ENCODE peak calls at places on chromosomes 12 and 14, in ten cellular contexts. G is uterus; Q is Peyer's patch; K is GM23248; U is BE2C; W is IMR-90; Z is right cardiac atrium; B is CD8-positive, alpha-beta T cell; F is transverse colon; M is GM23338. S is an unnamed sample.
A peak's percentile ranks its signal among the peaks of the same experiment; 100 is the strongest.

GRCh38 chr14:67335781-67336180 is 23.8 kb downstream of the ATP6V1D start:
- DNase-seq in G (no peak), Q (no peak), K (peak; percentile 49), U (peak; percentile 47), W (peak; percentile 27), Z (no peak), B (no peak), F (no peak), M (peak; percentile 80), S (no peak)

GRCh38 chr12:105935981-105936380 is 202.8 kb downstream of the NUAK1 start:
- DNase-seq in G (no peak), Q (no peak), K (peak; percentile 74), U (no peak), W (peak; percentile 57), Z (no peak), B (no peak), F (no peak), M (no peak), S (no peak)

GRCh38 chr12:107436376-107436775 is 249.2 kb upstream of the PWP1 start:
- DNase-seq in G (no peak), Q (no peak), K (peak; percentile 72), U (no peak), W (peak; percentile 83), Z (no peak), B (no peak), F (no peak), M (peak; percentile 81), S (no peak)

GRCh38 chr12:111285191-111285590 is 83.7 kb downstream of the PHETA1 start:
- DNase-seq in G (no peak), Q (no peak), K (no peak), U (no peak), W (no peak), Z (no peak), B (no peak), F (no peak), M (peak; percentile 73), S (no peak)

GRCh38 chr14:91229743-91230200 is 14.7 kb downstream of the GPR68 start:
- DNase-seq in G (no peak), Q (peak; percentile 77), K (peak; percentile 66), U (no peak), W (peak; percentile 61), Z (no peak), B (peak; percentile 30), F (peak; percentile 48), M (no peak), S (no peak)

GRCh38 chr12:27340971-27341370 is 8.3 kb downstream of the BMAL2 start:
- DNase-seq in G (no peak), Q (no peak), K (peak; percentile 25), U (no peak), W (no peak), Z (no peak), B (no peak), F (no peak), M (no peak), S (no peak)

GRCh38 chr14:38485011-38485410 is 229.1 kb upstream of the CLEC14A start:
- DNase-seq in G (no peak), Q (no peak), K (no peak), U (no peak), W (no peak), Z (no peak), B (no peak), F (no peak), M (no peak), S (no peak)

GRCh38 chr12:110575326-110575725 is 7.8 kb downstream of the PPTC7 start:
- DNase-seq in G (no peak), Q (no peak), K (no peak), U (no peak), W (no peak), Z (no peak), B (no peak), F (no peak), M (no peak), S (no peak)

GRCh38 chr12:101671157-101671791 is 26.2 kb upstream of the CHPT1 start:
- DNase-seq in G (no peak), Q (peak; percentile 61), K (no peak), U (no peak), W (no peak), Z (no peak), B (peak; percentile 4), F (peak; percentile 44), M (no peak), S (no peak)

GRCh38 chr12:110561471-110562201 is 21.5 kb downstream of the PPTC7 start:
- DNase-seq in G (no peak), Q (no peak), K (peak; percentile 85), U (no peak), W (no peak), Z (no peak), B (no peak), F (no peak), M (no peak), S (no peak)

GRCh38 chr12:117685115-117685926 is 283.5 kb downstream of the KSR2 start:
- DNase-seq in G (no peak), Q (no peak), K (peak; percentile 89), U (peak; percentile 83), W (no peak), Z (peak; percentile 55), B (no peak), F (peak; percentile 66), M (peak; percentile 94), S (no peak)

GRCh38 chr12:13205809-13206559 is 9.5 kb downstream of the EMP1 start:
- DNase-seq in G (no peak), Q (no peak), K (peak; percentile 98), U (no peak), W (peak; percentile 99), Z (no peak), B (no peak), F (no peak), M (no peak), S (no peak)

GRCh38 chr12:13200841-13201240 is 4.3 kb downstream of the EMP1 start:
- DNase-seq in G (no peak), Q (no peak), K (peak; percentile 41), U (no peak), W (no peak), Z (no peak), B (no peak), F (no peak), M (no peak), S (no peak)

GRCh38 chr12:13204428-13204827 is 7.9 kb downstream of the EMP1 start:
- DNase-seq in G (no peak), Q (no peak), K (peak; percentile 66), U (no peak), W (peak; percentile 93), Z (no peak), B (no peak), F (no peak), M (peak; percentile 29), S (no peak)

GRCh38 chr12:13206560-13206897 is 10.0 kb downstream of the EMP1 start:
- DNase-seq in G (no peak), Q (no peak), K (no peak), U (no peak), W (no peak), Z (no peak), B (no peak), F (no peak), M (no peak), S (no peak)

DNA sequence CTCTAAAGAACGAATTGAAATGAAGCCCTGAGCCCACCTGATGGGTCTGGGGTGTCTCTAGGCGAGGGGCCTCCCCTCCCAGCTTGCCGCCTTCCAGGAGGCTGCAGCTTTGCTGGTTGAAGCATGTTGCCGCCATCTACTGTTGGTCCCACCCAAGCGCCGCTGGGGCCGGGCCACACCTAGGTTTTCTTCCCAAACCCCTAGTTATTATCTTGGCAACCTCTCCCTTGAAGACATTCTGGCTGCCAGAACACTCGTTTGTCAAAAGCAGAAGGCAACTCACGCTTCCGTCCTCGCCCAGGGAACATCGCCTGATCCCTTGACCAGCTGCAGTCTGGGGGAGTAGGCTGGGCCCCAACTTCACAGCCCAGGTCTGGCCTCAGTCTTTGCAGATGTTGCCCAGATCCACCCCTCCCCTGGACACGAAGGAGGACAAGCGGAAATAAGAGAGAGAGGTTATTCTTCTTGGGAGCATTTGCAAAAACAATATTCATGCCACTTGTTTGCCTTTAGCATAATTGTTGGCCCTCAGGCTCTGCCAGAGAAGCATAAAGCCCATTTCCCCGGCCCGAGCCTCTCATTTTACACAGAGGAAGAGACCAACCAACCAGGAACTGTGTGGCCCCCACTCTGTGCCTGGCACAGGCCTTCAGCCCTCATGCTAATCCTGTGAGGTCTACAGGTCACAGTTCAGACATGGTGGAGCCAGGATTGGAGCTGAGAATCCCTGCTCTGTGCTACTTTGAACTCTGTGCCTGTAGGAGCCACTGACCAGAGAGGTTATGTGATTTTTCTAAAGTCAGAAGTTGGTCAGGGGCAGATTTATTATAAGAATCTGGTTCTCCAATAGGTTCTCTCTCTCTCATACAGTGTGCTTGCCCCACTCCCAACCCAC is 6.7 kb downstream of the EMP1 start:
- DNase-seq in G (peak; percentile 72), Q (no peak), K (peak; percentile 82), U (peak; percentile 23), W (no peak), Z (peak; percentile 85), B (no peak), F (peak; percentile 41), M (peak; percentile 83), S (peak; percentile 55)
- H3K4me1 ChIP-seq in G (peaks cover 12% of the 10 kb centered on the region), Q (no peaks in the 10 kb centered on the region), K (peaks cover 80% of the 10 kb centered on the region), U (no peaks in the 10 kb centered on the region), W (peaks cover 41% of the 10 kb centered on the region), Z (peaks cover 24% of the 10 kb centered on the region), B (peaks cover 5% of the 10 kb centered on the region), F (peaks cover 14% of the 10 kb centered on the region), M (peaks cover 44% of the 10 kb centered on the region), S (peaks cover 79% of the 10 kb centered on the region)

GRCh38 chr12:127393460-127393859 is 873.5 kb upstream of the TMEM132C start:
- DNase-seq in G (no peak), Q (no peak), K (no peak), U (no peak), W (no peak), Z (no peak), B (no peak), F (no peak), M (no peak), S (no peak)
- H3K4me1 ChIP-seq in G (no peaks in the 10 kb centered on the region), Q (no peaks in the 10 kb centered on the region), K (peaks cover 22% of the 10 kb centered on the region), U (no peaks in the 10 kb centered on the region), W (no peaks in the 10 kb centered on the region), Z (peaks cover 1% of the 10 kb centered on the region), B (no peaks in the 10 kb centered on the region), F (no peaks in the 10 kb centered on the region), M (no peaks in the 10 kb centered on the region), S (no peaks in the 10 kb centered on the region)

GRCh38 chr14:101033006-101033405 is 129.5 kb upstream of the RTL1 start:
- DNase-seq in G (no peak), Q (no peak), K (no peak), U (peak; percentile 1), W (no peak), Z (no peak), B (no peak), F (no peak), M (no peak), S (no peak)
- H3K4me1 ChIP-seq in G (no peaks in the 10 kb centered on the region), Q (no peaks in the 10 kb centered on the region), K (no peaks in the 10 kb centered on the region), U (no peaks in the 10 kb centered on the region), W (no peaks in the 10 kb centered on the region), Z (no peaks in the 10 kb centered on the region), B (no peaks in the 10 kb centered on the region), F (no peaks in the 10 kb centered on the region), M (no peaks in the 10 kb centered on the region), S (no peaks in the 10 kb centered on the region)

DNA sequence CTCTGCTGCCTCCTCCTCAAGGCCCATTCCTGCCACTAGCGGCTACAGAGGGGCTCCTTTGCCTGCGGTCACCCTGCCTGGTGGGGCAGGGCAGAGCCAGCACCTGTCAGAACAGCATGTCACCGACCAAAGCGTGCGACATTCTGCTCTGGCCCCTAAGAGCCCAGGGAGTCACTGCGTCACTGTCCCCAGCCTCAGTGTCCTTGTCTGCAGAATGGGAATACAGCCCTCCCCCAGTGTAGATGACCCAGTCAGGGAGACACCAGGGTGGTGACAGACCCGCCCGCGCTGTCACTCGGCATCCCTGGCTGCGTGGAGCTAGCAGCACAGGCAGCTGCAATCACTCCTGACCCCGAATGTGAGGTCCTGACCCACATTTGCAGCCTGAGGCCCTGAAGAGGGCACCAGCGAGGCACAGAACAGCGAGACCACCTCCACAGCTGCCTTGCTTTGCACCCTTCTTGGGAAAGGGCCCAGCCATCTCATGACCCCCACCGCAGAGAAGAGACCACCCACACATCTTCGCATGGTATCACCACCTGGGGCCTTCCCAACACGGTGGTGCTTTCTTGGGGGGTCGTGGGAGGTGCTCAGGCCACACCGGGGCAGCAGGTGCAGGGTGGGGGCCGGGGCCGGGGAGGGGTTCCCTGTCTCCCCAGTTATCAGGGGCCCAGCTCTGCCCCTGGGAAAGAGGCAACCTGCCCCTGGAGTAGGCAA is 2.5 kb downstream of the AHNAK2 start:
- DNase-seq in G (no peak), Q (no peak), K (no peak), U (peak; percentile 51), W (no peak), Z (peak; percentile 42), B (no peak), F (no peak), M (peak; percentile 57), S (no peak)
- H3K4me1 ChIP-seq in G (peaks cover 30% of the 10 kb centered on the region), Q (peaks cover 29% of the 10 kb centered on the region), K (peaks cover 32% of the 10 kb centered on the region), U (peaks cover 19% of the 10 kb centered on the region), W (peaks cover 35% of the 10 kb centered on the region), Z (peaks cover 10% of the 10 kb centered on the region), B (peaks cover 8% of the 10 kb centered on the region), F (peaks cover 65% of the 10 kb centered on the region), M (peaks cover 4% of the 10 kb centered on the region), S (peaks cover 73% of the 10 kb centered on the region)

S was measured in heart right ventricle.